ENCODE peak calls at places on chromosomes 13 and 19, in eight cellular contexts. D is activated CD4-positive, alpha-beta T cell treated with anti-CD3 and anti-CD28 coated beads, Interleukin-2, amount 50 U/mL, for 48 hours; S is GM03348; W is NCI-H187; I is activated CD8-positive, alpha-beta T cell treated with anti-CD3 and anti-CD28 coated beads, Interleukin-2, amount 10 ng/mL, durations not matched to agents 7 days and 5 days; A is stimulated activated CD4-positive, alpha-beta T cell treated with anti-CD3 and anti-CD28 coated beads, Interleukin-2, amount 100 ng/mL, for 48 hours; J is AG09319; C is AG04450. Z is an unnamed sample.

GRCh38 chr13:43787998-43788397 is 1.2 kb upstream of the ENOX1 start:
- DNase-seq in D (no peak), S (peak; percentile 38), W (no peak), I (no peak), A (no peak), J (no peak), C (no peak), Z (peak; percentile 65)

GRCh38 chr19:1992759-1993260 is 22.7 kb downstream of the BTBD2 start:
- DNase-seq in D (peak; percentile 39), S (peak; percentile 69), W (no peak), I (no peak), A (peak; percentile 23), J (no peak), C (no peak), Z (no peak)

GRCh38 chr19:16332991-16333624 is 8.5 kb downstream of the KLF2 start:
- DNase-seq in D (no peak), S (no peak), W (no peak), I (no peak), A (no peak), J (no peak), C (no peak), Z (no peak)

GRCh38 chr19:32017341-32017948 is 328.0 kb upstream of the ZNF507 start:
- DNase-seq in D (no peak), S (no peak), W (no peak), I (no peak), A (no peak), J (no peak), C (no peak), Z (no peak)

GRCh38 chr13:76799696-76800095 is 86.5 kb downstream of the KCTD12 start:
- DNase-seq in D (no peak), S (no peak), W (no peak), I (no peak), A (no peak), J (no peak), C (no peak), Z (peak; percentile 21)

GRCh38 chr13:49759503-49759902 is 33.0 kb downstream of the KPNA3 start:
- DNase-seq in D (no peak), S (no peak), W (no peak), I (peak; percentile 23), A (no peak), J (no peak), C (no peak), Z (peak; percentile 31)

GRCh38 chr19:18044825-18045304 is 36.9 kb downstream of the ARRDC2 start:
- DNase-seq in D (peak; percentile 93), S (peak; percentile 71), W (no peak), I (peak; percentile 96), A (peak; percentile 83), J (no peak), C (no peak), Z (peak; percentile 71)

GRCh38 chr19:16067205-16067938 is 8.9 kb upstream of the TPM4 start:
- DNase-seq in D (no peak), S (peak; percentile 92), W (no peak), I (no peak), A (no peak), J (peak; percentile 84), C (peak; percentile 82), Z (peak; percentile 90)

GRCh38 chr13:101916108-101916757 is 463.8 kb downstream of the ITGBL1 start:
- DNase-seq in D (no peak), S (peak; percentile 24), W (peak; percentile 80), I (no peak), A (no peak), J (no peak), C (no peak), Z (peak; percentile 17)

GRCh38 chr19:3783660-3784584 is 2.3 kb downstream of the MATK start:
- DNase-seq in D (peak; percentile 54), S (no peak), W (no peak), I (peak; percentile 44), A (peak; percentile 25), J (no peak), C (no peak), Z (no peak)

GRCh38 chr13:21075303-21076264 is 14.2 kb upstream of the LATS2 start:
- DNase-seq in D (peak; percentile 34), S (peak; percentile 31), W (no peak), I (peak; percentile 44), A (no peak), J (no peak), C (no peak), Z (peak; percentile 41)

GRCh38 chr13:112104873-112105234 is 37.9 kb downstream of the SOX1 start:
- DNase-seq in D (no peak), S (no peak), W (no peak), I (no peak), A (no peak), J (no peak), C (no peak), Z (no peak)

GRCh38 chr19:56348289-56348877 is 33.7 kb upstream of the ZSCAN5A start:
- DNase-seq in D (peak; percentile 27), S (no peak), W (no peak), I (peak; percentile 44), A (peak; percentile 13), J (no peak), C (no peak), Z (peak; percentile 8)

GRCh38 chr13:113192902-113193301 is 15.6 kb downstream of the PCID2 start:
- DNase-seq in D (no peak), S (peak; percentile 48), W (no peak), I (no peak), A (no peak), J (no peak), C (no peak), Z (peak; percentile 77)

GRCh38 chr13:105442040-105442439 is 1093.4 kb downstream of the EFNB2 start:
- DNase-seq in D (no peak), S (no peak), W (no peak), I (no peak), A (no peak), J (no peak), C (no peak), Z (no peak)

GRCh38 chr13:47708386-47708785 is 292.7 kb downstream of the SUCLA2 start:
- DNase-seq in D (no peak), S (peak; percentile 24), W (no peak), I (no peak), A (no peak), J (no peak), C (no peak), Z (peak; percentile 71)

GRCh38 chr13:99980201-99981114 is 1.1 kb upstream of the ZIC2 start:
- DNase-seq in D (peak; percentile 64), S (peak; percentile 95), W (peak; percentile 91), I (peak; percentile 51), A (no peak), J (peak; percentile 5), C (no peak), Z (peak; percentile 66)

GRCh38 chr13:113035209-113035800 is 66.3 kb downstream of the MCF2L start:
- DNase-seq in D (no peak), S (no peak), W (no peak), I (no peak), A (no peak), J (no peak), C (no peak), Z (no peak)

Z was measured in cardiac fibroblast.